ENCODE peak calls at places on chromosome 17, in eight cellular contexts. One of them, this sample, is unnamed.

GRCh38 chr17:43467981-43468541 is 15.7 kb upstream of the DHX8 start:
- DNase-seq in HL-60: no peak
- DNase-seq in MM.1S: no peak
- DNase-seq in testis: no peak
- DNase-seq in dorsolateral prefrontal cortex: peak
- DNase-seq in transverse colon: no peak
- DNase-seq in breast epithelium: no peak
- DNase-seq in Peyer's patch: no peak
- DNase-seq in this sample: no peak

GRCh38 chr17:19645608-19646250 is 2.8 kb upstream of the ALDH3A2 start:
- DNase-seq in HL-60: no peak
- DNase-seq in MM.1S: peak
- DNase-seq in testis: peak
- DNase-seq in dorsolateral prefrontal cortex: no peak
- DNase-seq in transverse colon: peak
- DNase-seq in breast epithelium: no peak
- DNase-seq in Peyer's patch: peak
- DNase-seq in this sample: no peak

GRCh38 chr17:78997231-78997741 is 12.3 kb downstream of the CANT1 start:
- DNase-seq in HL-60: no peak
- DNase-seq in MM.1S: no peak
- DNase-seq in testis: peak
- DNase-seq in dorsolateral prefrontal cortex: no peak
- DNase-seq in transverse colon: no peak
- DNase-seq in breast epithelium: peak
- DNase-seq in Peyer's patch: peak
- DNase-seq in this sample: peak

GRCh38 chr17:82605939-82606600 is 42.2 kb downstream of the WDR45B start:
- DNase-seq in HL-60: no peak
- DNase-seq in MM.1S: no peak
- DNase-seq in testis: no peak
- DNase-seq in dorsolateral prefrontal cortex: no peak
- DNase-seq in transverse colon: no peak
- DNase-seq in breast epithelium: no peak
- DNase-seq in Peyer's patch: no peak
- DNase-seq in this sample: no peak

GRCh38 chr17:77831497-77832179 is 126.9 kb upstream of the TNRC6C start:
- DNase-seq in HL-60: no peak
- DNase-seq in MM.1S: no peak
- DNase-seq in testis: no peak
- DNase-seq in dorsolateral prefrontal cortex: no peak
- DNase-seq in transverse colon: no peak
- DNase-seq in breast epithelium: peak
- DNase-seq in Peyer's patch: peak
- DNase-seq in this sample: no peak

GRCh38 chr17:64354824-64355535 is 35.7 kb downstream of the PECAM1 start:
- DNase-seq in HL-60: no peak
- DNase-seq in MM.1S: no peak
- DNase-seq in testis: no peak
- DNase-seq in dorsolateral prefrontal cortex: no peak
- DNase-seq in transverse colon: no peak
- DNase-seq in breast epithelium: no peak
- DNase-seq in Peyer's patch: no peak
- DNase-seq in this sample: no peak

GRCh38 chr17:27609606-27610303 is 21.2 kb upstream of the LGALS9 start:
- DNase-seq in HL-60: no peak
- DNase-seq in MM.1S: no peak
- DNase-seq in testis: peak
- DNase-seq in dorsolateral prefrontal cortex: no peak
- DNase-seq in transverse colon: peak
- DNase-seq in breast epithelium: no peak
- DNase-seq in Peyer's patch: peak
- DNase-seq in this sample: peak

GRCh38 chr17:27460196-27460725 is 4.0 kb downstream of the KSR1 start:
- DNase-seq in HL-60: no peak
- DNase-seq in MM.1S: no peak
- DNase-seq in testis: no peak
- DNase-seq in dorsolateral prefrontal cortex: no peak
- DNase-seq in transverse colon: no peak
- DNase-seq in breast epithelium: no peak
- DNase-seq in Peyer's patch: no peak
- DNase-seq in this sample: no peak

GRCh38 chr17:50462446-50462845 is 6.2 kb downstream of the CHAD start:
- DNase-seq in HL-60: no peak
- DNase-seq in MM.1S: no peak
- DNase-seq in testis: no peak
- DNase-seq in dorsolateral prefrontal cortex: no peak
- DNase-seq in transverse colon: no peak
- DNase-seq in breast epithelium: no peak
- DNase-seq in Peyer's patch: no peak
- DNase-seq in this sample: no peak

GRCh38 chr17:82114447-82114846 is 16.4 kb upstream of the FASN start:
- DNase-seq in HL-60: no peak
- DNase-seq in MM.1S: no peak
- DNase-seq in testis: no peak
- DNase-seq in dorsolateral prefrontal cortex: no peak
- DNase-seq in transverse colon: no peak
- DNase-seq in breast epithelium: no peak
- DNase-seq in Peyer's patch: no peak
- DNase-seq in this sample: no peak

GRCh38 chr17:47315451-47316266 is 8.1 kb upstream of the EFCAB13 start:
- DNase-seq in HL-60: peak
- DNase-seq in MM.1S: peak
- DNase-seq in testis: peak
- DNase-seq in dorsolateral prefrontal cortex: no peak
- DNase-seq in transverse colon: peak
- DNase-seq in breast epithelium: no peak
- DNase-seq in Peyer's patch: no peak
- DNase-seq in this sample: no peak

GRCh38 chr17:39745335-39746144 is 7.8 kb downstream of the GRB7 start:
- DNase-seq in HL-60: no peak
- DNase-seq in MM.1S: no peak
- DNase-seq in testis: no peak
- DNase-seq in dorsolateral prefrontal cortex: peak
- DNase-seq in transverse colon: no peak
- DNase-seq in breast epithelium: peak
- DNase-seq in Peyer's patch: peak
- DNase-seq in this sample: no peak

GRCh38 chr17:80492343-80493136 is 16.1 kb upstream of the NPTX1 start:
- DNase-seq in HL-60: no peak
- DNase-seq in MM.1S: no peak
- DNase-seq in testis: no peak
- DNase-seq in dorsolateral prefrontal cortex: no peak
- DNase-seq in transverse colon: no peak
- DNase-seq in breast epithelium: no peak
- DNase-seq in Peyer's patch: no peak
- DNase-seq in this sample: no peak

GRCh38 chr17:10297691-10298090 is 75.1 kb downstream of the MYH13 start:
- DNase-seq in HL-60: no peak
- DNase-seq in MM.1S: no peak
- DNase-seq in testis: no peak
- DNase-seq in dorsolateral prefrontal cortex: no peak
- DNase-seq in transverse colon: no peak
- DNase-seq in breast epithelium: no peak
- DNase-seq in Peyer's patch: no peak
- DNase-seq in this sample: no peak

GRCh38 chr17:68533887-68534700 is 21.9 kb downstream of the PRKAR1A start:
- DNase-seq in HL-60: no peak
- DNase-seq in MM.1S: peak
- DNase-seq in testis: no peak
- DNase-seq in dorsolateral prefrontal cortex: no peak
- DNase-seq in transverse colon: no peak
- DNase-seq in breast epithelium: no peak
- DNase-seq in Peyer's patch: no peak
- DNase-seq in this sample: no peak

GRCh38 chr17:45404870-45405249 is 27.8 kb downstream of the ARHGAP27 start:
- DNase-seq in HL-60: no peak
- DNase-seq in MM.1S: no peak
- DNase-seq in testis: no peak
- DNase-seq in dorsolateral prefrontal cortex: no peak
- DNase-seq in transverse colon: no peak
- DNase-seq in breast epithelium: no peak
- DNase-seq in Peyer's patch: no peak
- DNase-seq in this sample: no peak

GRCh38 chr17:53659181-53659580 is 163.5 kb upstream of the KIF2B start:
- DNase-seq in HL-60: no peak
- DNase-seq in MM.1S: no peak
- DNase-seq in testis: no peak
- DNase-seq in dorsolateral prefrontal cortex: no peak
- DNase-seq in transverse colon: no peak
- DNase-seq in breast epithelium: no peak
- DNase-seq in Peyer's patch: no peak
- DNase-seq in this sample: no peak

GRCh38 chr17:49520386-49521087 is 25.4 kb downstream of the NGFR start:
- DNase-seq in HL-60: no peak
- DNase-seq in MM.1S: no peak
- DNase-seq in testis: peak
- DNase-seq in dorsolateral prefrontal cortex: no peak
- DNase-seq in transverse colon: no peak
- DNase-seq in breast epithelium: peak
- DNase-seq in Peyer's patch: no peak
- DNase-seq in this sample: no peak

GRCh38 chr17:56112086-56112485 is 41.2 kb upstream of the ANKFN1 start:
- DNase-seq in HL-60: no peak
- DNase-seq in MM.1S: no peak
- DNase-seq in testis: no peak
- DNase-seq in dorsolateral prefrontal cortex: no peak
- DNase-seq in transverse colon: no peak
- DNase-seq in breast epithelium: no peak
- DNase-seq in Peyer's patch: no peak
- DNase-seq in this sample: no peak

GRCh38 chr17:45405250-45406086 is 27.2 kb downstream of the ARHGAP27 start:
- DNase-seq in HL-60: no peak
- DNase-seq in MM.1S: no peak
- DNase-seq in testis: peak
- DNase-seq in dorsolateral prefrontal cortex: no peak
- DNase-seq in transverse colon: peak
- DNase-seq in breast epithelium: no peak
- DNase-seq in Peyer's patch: peak
- DNase-seq in this sample: no peak

GRCh38 chr17:78438694-78439325 is 60.4 kb downstream of the PGS1 start:
- DNase-seq in HL-60: no peak
- DNase-seq in MM.1S: no peak
- DNase-seq in testis: no peak
- DNase-seq in dorsolateral prefrontal cortex: no peak
- DNase-seq in transverse colon: no peak
- DNase-seq in breast epithelium: no peak
- DNase-seq in Peyer's patch: no peak
- DNase-seq in this sample: no peak

GRCh38 chr17:42163113-42163512 is 8.3 kb upstream of the RAB5C start:
- DNase-seq in HL-60: no peak
- DNase-seq in MM.1S: no peak
- DNase-seq in testis: no peak
- DNase-seq in dorsolateral prefrontal cortex: no peak
- DNase-seq in transverse colon: peak
- DNase-seq in breast epithelium: no peak
- DNase-seq in Peyer's patch: no peak
- DNase-seq in this sample: no peak
- TF ChIP-seq CTCF in HL-60: peak
- TF ChIP-seq CTCF in MM.1S: peak
- TF ChIP-seq CTCF in testis: no peak
- TF ChIP-seq CTCF in dorsolateral prefrontal cortex: no peak
- TF ChIP-seq CTCF in transverse colon: peak
- TF ChIP-seq CTCF in breast epithelium: no peak
- TF ChIP-seq CTCF in Peyer's patch: peak
- TF ChIP-seq CTCF in this sample: peak

DNA sequence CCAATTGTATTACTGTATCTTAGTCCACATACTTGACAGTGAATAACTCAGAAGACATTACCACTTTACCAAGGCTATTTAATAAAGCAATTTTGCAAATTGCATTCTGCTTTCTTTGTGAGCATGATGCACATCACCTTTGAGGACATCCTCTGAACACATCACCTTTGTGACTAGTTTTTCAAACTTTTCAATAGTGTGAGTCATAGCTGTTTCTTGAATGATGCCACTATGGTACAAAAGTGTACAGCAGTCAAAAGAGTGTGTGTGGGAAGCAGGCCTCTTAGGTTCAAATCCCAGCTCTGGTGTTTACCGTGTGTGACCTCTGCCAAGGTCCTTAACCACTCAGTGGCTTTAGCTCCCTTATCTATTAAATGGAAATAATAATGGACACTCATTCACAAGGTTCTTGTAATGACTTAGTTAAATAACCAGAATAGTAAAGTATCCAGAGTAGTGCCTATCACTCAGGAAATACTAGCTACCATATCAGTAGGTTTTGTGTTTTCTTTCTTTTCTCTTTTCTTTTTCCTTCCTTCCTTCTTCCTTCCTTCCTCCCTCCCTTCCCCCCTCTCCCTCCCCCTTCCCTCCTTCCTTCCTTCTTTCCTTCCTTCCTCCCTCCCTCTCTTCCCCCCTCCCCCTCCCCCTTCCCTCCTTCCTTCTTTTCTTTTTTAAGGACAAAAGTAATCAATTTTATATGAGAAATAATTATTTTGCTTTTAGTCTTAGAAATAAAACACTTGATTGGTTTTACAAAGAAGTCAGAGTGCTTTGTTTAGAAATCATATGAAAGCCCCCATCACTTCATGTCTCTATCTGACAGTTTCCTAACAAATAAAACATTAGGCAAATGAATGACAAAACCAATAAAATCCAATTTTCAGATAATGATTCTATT is 178.9 kb downstream of the MYO1D start:
- DNase-seq in HL-60: no peak
- DNase-seq in MM.1S: no peak
- DNase-seq in testis: no peak
- DNase-seq in dorsolateral prefrontal cortex: no peak
- DNase-seq in transverse colon: no peak
- DNase-seq in breast epithelium: no peak
- DNase-seq in Peyer's patch: no peak
- DNase-seq in this sample: no peak
- H3K27ac ChIP-seq in HL-60: no peak
- H3K27ac ChIP-seq in MM.1S: no peak
- H3K27ac ChIP-seq in testis: no peak
- H3K27ac ChIP-seq in dorsolateral prefrontal cortex: no peak
- H3K27ac ChIP-seq in transverse colon: no peak
- H3K27ac ChIP-seq in breast epithelium: no peak
- H3K27ac ChIP-seq in Peyer's patch: no peak
- H3K27ac ChIP-seq in this sample: no peak

DNA sequence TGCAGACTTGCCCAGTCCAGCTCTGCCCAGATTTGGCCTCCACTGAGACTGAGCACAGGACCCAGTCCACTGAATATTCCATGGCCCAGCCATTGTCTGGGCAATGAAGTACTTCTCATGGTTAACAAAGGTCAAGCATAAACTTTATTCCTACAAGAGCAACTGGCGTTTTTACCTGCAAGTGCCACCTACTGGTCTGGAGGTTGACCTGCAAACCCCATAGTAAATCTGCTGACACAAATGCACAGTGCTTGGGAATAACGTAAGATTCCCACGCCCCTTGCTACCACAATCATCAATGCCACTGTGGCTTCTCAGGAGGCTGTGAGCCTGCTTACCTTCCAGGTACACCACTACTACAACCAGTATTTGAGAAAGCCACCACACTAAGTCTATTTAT is 170.2 kb downstream of the CEP112 start:
- DNase-seq in HL-60: no peak
- DNase-seq in MM.1S: no peak
- DNase-seq in testis: no peak
- DNase-seq in dorsolateral prefrontal cortex: no peak
- DNase-seq in transverse colon: no peak
- DNase-seq in breast epithelium: no peak
- DNase-seq in Peyer's patch: no peak
- DNase-seq in this sample: no peak
- TF ChIP-seq CTCF in HL-60: no peak
- TF ChIP-seq CTCF in MM.1S: peak
- TF ChIP-seq CTCF in testis: no peak
- TF ChIP-seq CTCF in dorsolateral prefrontal cortex: no peak
- TF ChIP-seq CTCF in transverse colon: no peak
- TF ChIP-seq CTCF in breast epithelium: no peak
- TF ChIP-seq CTCF in Peyer's patch: no peak
- TF ChIP-seq CTCF in this sample: no peak

GRCh38 chr17:74761931-74762330 is 13.5 kb downstream of the NHERF1 start:
- DNase-seq in HL-60: no peak
- DNase-seq in MM.1S: no peak
- DNase-seq in testis: no peak
- DNase-seq in dorsolateral prefrontal cortex: no peak
- DNase-seq in transverse colon: no peak
- DNase-seq in breast epithelium: no peak
- DNase-seq in Peyer's patch: peak
- DNase-seq in this sample: no peak
- H3K27ac ChIP-seq in HL-60: no peak
- H3K27ac ChIP-seq in MM.1S: no peak
- H3K27ac ChIP-seq in testis: peak
- H3K27ac ChIP-seq in dorsolateral prefrontal cortex: peak
- H3K27ac ChIP-seq in transverse colon: no peak
- H3K27ac ChIP-seq in breast epithelium: no peak
- H3K27ac ChIP-seq in Peyer's patch: peak
- H3K27ac ChIP-seq in this sample: no peak

This sample was measured in heart left ventricle.